ENCODE peak calls at places on chromosomes 6 and 20, in ten cellular contexts. One of them, this sample, is unnamed.
A peak's percentile ranks its signal among the peaks of the same experiment; 100 is the strongest.

GRCh38 chr6:52536424-52536916 is 40.4 kb downstream of the TRAM2 start:
- DNase-seq in brain microvascular endothelial cell: no peak
- DNase-seq in endodermal cell: no peak
- DNase-seq in CD8-positive, alpha-beta T cell: no peak
- DNase-seq in T47D: no peak
- DNase-seq in AG09319: no peak
- DNase-seq in SIG-M5: no peak
- DNase-seq in adipocyte: no peak
- DNase-seq in substantia nigra: no peak
- DNase-seq in globus pallidus: no peak
- DNase-seq in this sample: no peak

GRCh38 chr20:45938727-45939438 is 4.4 kb downstream of the PCIF1 start:
- DNase-seq in brain microvascular endothelial cell: no peak
- DNase-seq in endodermal cell: peak; percentile 90
- DNase-seq in CD8-positive, alpha-beta T cell: no peak
- DNase-seq in T47D: no peak
- DNase-seq in AG09319: no peak
- DNase-seq in SIG-M5: no peak
- DNase-seq in adipocyte: no peak
- DNase-seq in substantia nigra: no peak
- DNase-seq in globus pallidus: no peak
- DNase-seq in this sample: peak; percentile 65

GRCh38 chr20:57622579-57623381 is 2.6 kb upstream of the ZBP1 start:
- DNase-seq in brain microvascular endothelial cell: peak; percentile 61
- DNase-seq in endodermal cell: peak; percentile 91
- DNase-seq in CD8-positive, alpha-beta T cell: peak; percentile 76
- DNase-seq in T47D: peak; percentile 80
- DNase-seq in AG09319: no peak
- DNase-seq in SIG-M5: no peak
- DNase-seq in adipocyte: peak; percentile 44
- DNase-seq in substantia nigra: no peak
- DNase-seq in globus pallidus: no peak
- DNase-seq in this sample: peak; percentile 85

GRCh38 chr6:44071670-44072451 is 55.4 kb downstream of the MRPL14 start:
- DNase-seq in brain microvascular endothelial cell: peak; percentile 95
- DNase-seq in endodermal cell: no peak
- DNase-seq in CD8-positive, alpha-beta T cell: no peak
- DNase-seq in T47D: no peak
- DNase-seq in AG09319: peak; percentile 75
- DNase-seq in SIG-M5: no peak
- DNase-seq in adipocyte: peak; percentile 86
- DNase-seq in substantia nigra: no peak
- DNase-seq in globus pallidus: no peak
- DNase-seq in this sample: no peak

GRCh38 chr6:30743099-30744053 is 889 bp upstream of the FLOT1 start:
- DNase-seq in brain microvascular endothelial cell: no peak
- DNase-seq in endodermal cell: no peak
- DNase-seq in CD8-positive, alpha-beta T cell: peak; percentile 40
- DNase-seq in T47D: no peak
- DNase-seq in AG09319: no peak
- DNase-seq in SIG-M5: no peak
- DNase-seq in adipocyte: peak; percentile 64
- DNase-seq in substantia nigra: no peak
- DNase-seq in globus pallidus: no peak
- DNase-seq in this sample: no peak

GRCh38 chr6:89368107-89368506 is 15.6 kb upstream of the UBE2J1 start:
- DNase-seq in brain microvascular endothelial cell: peak; percentile 46
- DNase-seq in endodermal cell: peak; percentile 89
- DNase-seq in CD8-positive, alpha-beta T cell: peak; percentile 59
- DNase-seq in T47D: no peak
- DNase-seq in AG09319: no peak
- DNase-seq in SIG-M5: no peak
- DNase-seq in adipocyte: peak; percentile 83
- DNase-seq in substantia nigra: peak; percentile 63
- DNase-seq in globus pallidus: peak; percentile 65
- DNase-seq in this sample: peak; percentile 63

GRCh38 chr6:149080511-149080910 is 237.0 kb upstream of the TAB2 start:
- DNase-seq in brain microvascular endothelial cell: peak; percentile 69
- DNase-seq in endodermal cell: no peak
- DNase-seq in CD8-positive, alpha-beta T cell: no peak
- DNase-seq in T47D: no peak
- DNase-seq in AG09319: no peak
- DNase-seq in SIG-M5: no peak
- DNase-seq in adipocyte: peak; percentile 52
- DNase-seq in substantia nigra: no peak
- DNase-seq in globus pallidus: no peak
- DNase-seq in this sample: no peak

GRCh38 chr20:1496930-1497329 is 5.7 kb upstream of the SIRPB2 start:
- DNase-seq in brain microvascular endothelial cell: no peak
- DNase-seq in endodermal cell: no peak
- DNase-seq in CD8-positive, alpha-beta T cell: no peak
- DNase-seq in T47D: no peak
- DNase-seq in AG09319: no peak
- DNase-seq in SIG-M5: no peak
- DNase-seq in adipocyte: no peak
- DNase-seq in substantia nigra: no peak
- DNase-seq in globus pallidus: no peak
- DNase-seq in this sample: no peak

GRCh38 chr6:126927841-126928240 is 190.6 kb upstream of the RSPO3 start:
- DNase-seq in brain microvascular endothelial cell: no peak
- DNase-seq in endodermal cell: no peak
- DNase-seq in CD8-positive, alpha-beta T cell: no peak
- DNase-seq in T47D: no peak
- DNase-seq in AG09319: no peak
- DNase-seq in SIG-M5: no peak
- DNase-seq in adipocyte: no peak
- DNase-seq in substantia nigra: no peak
- DNase-seq in globus pallidus: no peak
- DNase-seq in this sample: no peak

GRCh38 chr6:144585217-144585814 is 300.2 kb downstream of the UTRN start:
- DNase-seq in brain microvascular endothelial cell: peak; percentile 24
- DNase-seq in endodermal cell: no peak
- DNase-seq in CD8-positive, alpha-beta T cell: no peak
- DNase-seq in T47D: no peak
- DNase-seq in AG09319: no peak
- DNase-seq in SIG-M5: no peak
- DNase-seq in adipocyte: peak; percentile 73
- DNase-seq in substantia nigra: no peak
- DNase-seq in globus pallidus: peak; percentile 47
- DNase-seq in this sample: peak; percentile 49

GRCh38 chr6:34234667-34235604 is 1.7 kb upstream of the HMGA1 start:
- DNase-seq in brain microvascular endothelial cell: no peak
- DNase-seq in endodermal cell: peak; percentile 98
- DNase-seq in CD8-positive, alpha-beta T cell: peak; percentile 42
- DNase-seq in T47D: no peak
- DNase-seq in AG09319: no peak
- DNase-seq in SIG-M5: no peak
- DNase-seq in adipocyte: no peak
- DNase-seq in substantia nigra: no peak
- DNase-seq in globus pallidus: no peak
- DNase-seq in this sample: peak; percentile 99

GRCh38 chr20:35991142-35991771 is 22.9 kb downstream of the CNBD2 start:
- DNase-seq in brain microvascular endothelial cell: peak; percentile 38
- DNase-seq in endodermal cell: peak; percentile 59
- DNase-seq in CD8-positive, alpha-beta T cell: no peak
- DNase-seq in T47D: peak; percentile 62
- DNase-seq in AG09319: no peak
- DNase-seq in SIG-M5: no peak
- DNase-seq in adipocyte: peak; percentile 72
- DNase-seq in substantia nigra: no peak
- DNase-seq in globus pallidus: no peak
- DNase-seq in this sample: no peak

GRCh38 chr6:26157150-26157837 is 70.1 kb downstream of the HFE start:
- DNase-seq in brain microvascular endothelial cell: peak; percentile 29
- DNase-seq in endodermal cell: peak; percentile 87
- DNase-seq in CD8-positive, alpha-beta T cell: peak; percentile 79
- DNase-seq in T47D: no peak
- DNase-seq in AG09319: no peak
- DNase-seq in SIG-M5: peak; percentile 86
- DNase-seq in adipocyte: peak; percentile 80
- DNase-seq in substantia nigra: no peak
- DNase-seq in globus pallidus: no peak
- DNase-seq in this sample: peak; percentile 92

GRCh38 chr20:24672886-24673677 is 203.7 kb downstream of the SYNDIG1 start:
- DNase-seq in brain microvascular endothelial cell: peak; percentile 89
- DNase-seq in endodermal cell: no peak
- DNase-seq in CD8-positive, alpha-beta T cell: no peak
- DNase-seq in T47D: no peak
- DNase-seq in AG09319: peak; percentile 70
- DNase-seq in SIG-M5: no peak
- DNase-seq in adipocyte: peak; percentile 90
- DNase-seq in substantia nigra: no peak
- DNase-seq in globus pallidus: no peak
- DNase-seq in this sample: peak; percentile 77

GRCh38 chr6:136117081-136117480 is 133.0 kb downstream of the MTFR2 start:
- DNase-seq in brain microvascular endothelial cell: no peak
- DNase-seq in endodermal cell: no peak
- DNase-seq in CD8-positive, alpha-beta T cell: no peak
- DNase-seq in T47D: no peak
- DNase-seq in AG09319: no peak
- DNase-seq in SIG-M5: no peak
- DNase-seq in adipocyte: no peak
- DNase-seq in substantia nigra: no peak
- DNase-seq in globus pallidus: no peak
- DNase-seq in this sample: no peak

GRCh38 chr20:5658897-5659296 is 91.3 kb upstream of the SHLD1 start:
- DNase-seq in brain microvascular endothelial cell: peak; percentile 93
- DNase-seq in endodermal cell: no peak
- DNase-seq in CD8-positive, alpha-beta T cell: peak; percentile 69
- DNase-seq in T47D: no peak
- DNase-seq in AG09319: peak; percentile 68
- DNase-seq in SIG-M5: peak; percentile 83
- DNase-seq in adipocyte: peak; percentile 71
- DNase-seq in substantia nigra: no peak
- DNase-seq in globus pallidus: no peak
- DNase-seq in this sample: peak; percentile 22

GRCh38 chr6:128412680-128413079 is 107.7 kb downstream of the PTPRK start:
- DNase-seq in brain microvascular endothelial cell: no peak
- DNase-seq in endodermal cell: no peak
- DNase-seq in CD8-positive, alpha-beta T cell: no peak
- DNase-seq in T47D: no peak
- DNase-seq in AG09319: no peak
- DNase-seq in SIG-M5: no peak
- DNase-seq in adipocyte: no peak
- DNase-seq in substantia nigra: no peak
- DNase-seq in globus pallidus: no peak
- DNase-seq in this sample: no peak

GRCh38 chr6:3136361-3136760 is 17.9 kb downstream of the BPHL start:
- DNase-seq in brain microvascular endothelial cell: no peak
- DNase-seq in endodermal cell: no peak
- DNase-seq in CD8-positive, alpha-beta T cell: no peak
- DNase-seq in T47D: no peak
- DNase-seq in AG09319: no peak
- DNase-seq in SIG-M5: no peak
- DNase-seq in adipocyte: no peak
- DNase-seq in substantia nigra: no peak
- DNase-seq in globus pallidus: no peak
- DNase-seq in this sample: no peak

GRCh38 chr20:45390931-45391330 is 12.8 kb upstream of the TP53TG5 start:
- DNase-seq in brain microvascular endothelial cell: no peak
- DNase-seq in endodermal cell: no peak
- DNase-seq in CD8-positive, alpha-beta T cell: no peak
- DNase-seq in T47D: no peak
- DNase-seq in AG09319: no peak
- DNase-seq in SIG-M5: no peak
- DNase-seq in adipocyte: no peak
- DNase-seq in substantia nigra: no peak
- DNase-seq in globus pallidus: no peak
- DNase-seq in this sample: no peak

GRCh38 chr6:14207493-14207892 is 89.9 kb downstream of the CD83 start:
- DNase-seq in brain microvascular endothelial cell: no peak
- DNase-seq in endodermal cell: no peak
- DNase-seq in CD8-positive, alpha-beta T cell: no peak
- DNase-seq in T47D: no peak
- DNase-seq in AG09319: no peak
- DNase-seq in SIG-M5: no peak
- DNase-seq in adipocyte: no peak
- DNase-seq in substantia nigra: no peak
- DNase-seq in globus pallidus: no peak
- DNase-seq in this sample: no peak

GRCh38 chr20:64112691-64113443 is 5.5 kb upstream of the NPBWR2 start:
- DNase-seq in brain microvascular endothelial cell: no peak
- DNase-seq in endodermal cell: peak; percentile 38
- DNase-seq in CD8-positive, alpha-beta T cell: no peak
- DNase-seq in T47D: no peak
- DNase-seq in AG09319: no peak
- DNase-seq in SIG-M5: no peak
- DNase-seq in adipocyte: no peak
- DNase-seq in substantia nigra: no peak
- DNase-seq in globus pallidus: no peak
- DNase-seq in this sample: no peak

GRCh38 chr6:121055572-121056163 is 278.6 kb downstream of the TBC1D32 start:
- DNase-seq in brain microvascular endothelial cell: peak; percentile 38
- DNase-seq in endodermal cell: no peak
- DNase-seq in CD8-positive, alpha-beta T cell: no peak
- DNase-seq in T47D: peak; percentile 11
- DNase-seq in AG09319: peak; percentile 11
- DNase-seq in SIG-M5: no peak
- DNase-seq in adipocyte: peak; percentile 86
- DNase-seq in substantia nigra: no peak
- DNase-seq in globus pallidus: peak; percentile 51
- DNase-seq in this sample: peak; percentile 64

GRCh38 chr20:32513031-32513866 is 71.9 kb downstream of the NOL4L start:
- DNase-seq in brain microvascular endothelial cell: no peak
- DNase-seq in endodermal cell: peak; percentile 30
- DNase-seq in CD8-positive, alpha-beta T cell: no peak
- DNase-seq in T47D: no peak
- DNase-seq in AG09319: no peak
- DNase-seq in SIG-M5: peak; percentile 25
- DNase-seq in adipocyte: no peak
- DNase-seq in substantia nigra: no peak
- DNase-seq in globus pallidus: no peak
- DNase-seq in this sample: no peak

GRCh38 chr6:44051516-44051915 is 75.7 kb downstream of the MRPL14 start:
- DNase-seq in brain microvascular endothelial cell: peak; percentile 80
- DNase-seq in endodermal cell: no peak
- DNase-seq in CD8-positive, alpha-beta T cell: no peak
- DNase-seq in T47D: no peak
- DNase-seq in AG09319: no peak
- DNase-seq in SIG-M5: no peak
- DNase-seq in adipocyte: peak; percentile 83
- DNase-seq in substantia nigra: no peak
- DNase-seq in globus pallidus: no peak
- DNase-seq in this sample: no peak

GRCh38 chr20:53748176-53748575 is 154.5 kb upstream of the ZNF217 start:
- DNase-seq in brain microvascular endothelial cell: no peak
- DNase-seq in endodermal cell: no peak
- DNase-seq in CD8-positive, alpha-beta T cell: no peak
- DNase-seq in T47D: no peak
- DNase-seq in AG09319: no peak
- DNase-seq in SIG-M5: no peak
- DNase-seq in adipocyte: no peak
- DNase-seq in substantia nigra: no peak
- DNase-seq in globus pallidus: no peak
- DNase-seq in this sample: no peak

GRCh38 chr6:52049252-52050050 is 38.0 kb downstream of the PKHD1 start:
- DNase-seq in brain microvascular endothelial cell: peak; percentile 3
- DNase-seq in endodermal cell: no peak
- DNase-seq in CD8-positive, alpha-beta T cell: no peak
- DNase-seq in T47D: peak; percentile 22
- DNase-seq in AG09319: no peak
- DNase-seq in SIG-M5: no peak
- DNase-seq in adipocyte: peak; percentile 75
- DNase-seq in substantia nigra: no peak
- DNase-seq in globus pallidus: peak; percentile 29
- DNase-seq in this sample: peak; percentile 54

GRCh38 chr6:90463359-90463758 is 123.5 kb downstream of the MAP3K7 start:
- DNase-seq in brain microvascular endothelial cell: no peak
- DNase-seq in endodermal cell: no peak
- DNase-seq in CD8-positive, alpha-beta T cell: peak; percentile 35
- DNase-seq in T47D: no peak
- DNase-seq in AG09319: no peak
- DNase-seq in SIG-M5: no peak
- DNase-seq in adipocyte: no peak
- DNase-seq in substantia nigra: no peak
- DNase-seq in globus pallidus: no peak
- DNase-seq in this sample: no peak

This sample was measured in mesendoderm.